ENCODE peak calls at places on chromosomes 5 and 9, in seven cellular contexts. F, R, W, Q, L, J and D are unnamed samples.

GRCh38 chr9:136665111-136665703 is 2.5 kb downstream of the EGFL7 start:
- DNase-seq in F (peak), J (peak), R (no peak), L (no peak), Q (no peak), W (no peak), D (no peak)

GRCh38 chr9:107213561-107214028 is 69.5 kb upstream of the RAD23B start:
- DNase-seq in F (no peak), W (no peak), L (no peak), Q (peak), J (peak), R (no peak), D (peak)

GRCh38 chr9:17272510-17272909 is 137.7 kb downstream of the CNTLN start:
- DNase-seq in L (no peak), J (no peak), R (no peak), W (no peak), F (no peak), Q (no peak), D (no peak)

GRCh38 chr9:137589441-137590122 is 730 bp downstream of the ZMYND19 start:
- DNase-seq in J (peak), R (no peak), F (peak), L (no peak), Q (no peak), W (no peak), D (no peak)

GRCh38 chr9:93231121-93231694 is 47.3 kb downstream of the WNK2 start:
- DNase-seq in R (peak), J (no peak), W (peak), L (no peak), Q (no peak), F (no peak), D (no peak)

GRCh38 chr9:89614319-89614892 is 9.6 kb downstream of the GADD45G start:
- DNase-seq in R (no peak), W (no peak), L (no peak), Q (no peak), J (peak), F (no peak), D (no peak)

GRCh38 chr9:114836769-114837168 is 30.9 kb upstream of the TNFSF15 start:
- DNase-seq in R (no peak), F (no peak), J (peak), L (no peak), Q (no peak), W (no peak), D (no peak)

GRCh38 chr9:129868571-129869486 is 33.6 kb downstream of the USP20 start:
- DNase-seq in W (no peak), F (no peak), R (peak), J (no peak), Q (peak), L (no peak), D (no peak)

GRCh38 chr5:113378960-113379541 is 55.7 kb downstream of the TSSK1B start:
- DNase-seq in J (no peak), F (peak), R (peak), Q (no peak), L (peak), W (peak), D (peak)

GRCh38 chr5:145938699-145939531 is 2.5 kb downstream of the SH3RF2 start:
- DNase-seq in J (peak), Q (no peak), R (no peak), L (no peak), W (no peak), F (no peak), D (no peak)

GRCh38 chr5:133324058-133324457 is 272.2 kb downstream of the HSPA4 start:
- DNase-seq in L (no peak), Q (no peak), F (no peak), J (no peak), R (no peak), W (no peak), D (no peak)

GRCh38 chr5:76312783-76313182 is 90.3 kb upstream of the IQGAP2 start:
- DNase-seq in L (no peak), R (no peak), W (no peak), F (no peak), J (no peak), Q (no peak), D (no peak)

GRCh38 chr9:74066128-74066527 is 431.0 kb upstream of the RORB start:
- DNase-seq in J (no peak), W (no peak), R (no peak), Q (no peak), F (no peak), L (no peak), D (no peak)

GRCh38 chr9:136345281-136346156 is 18.0 kb downstream of the DNLZ start:
- DNase-seq in J (peak), W (no peak), F (peak), L (peak), R (peak), Q (no peak), D (peak)

GRCh38 chr9:72753261-72753893 is 199.5 kb downstream of the ALDH1A1 start:
- DNase-seq in Q (no peak), J (peak), F (no peak), L (no peak), R (no peak), W (no peak), D (peak)

GRCh38 chr5:37889612-37890317 is 49.9 kb upstream of the GDNF start:
- DNase-seq in W (peak), L (no peak), R (no peak), F (no peak), J (peak), Q (no peak), D (peak)

GRCh38 chr9:85527331-85528015 is 214.3 kb downstream of the AGTPBP1 start:
- DNase-seq in W (no peak), L (no peak), F (no peak), Q (no peak), J (no peak), R (no peak), D (no peak)

GRCh38 chr9:11319477-11320060 is 706.8 kb upstream of the PTPRD start:
- DNase-seq in R (no peak), J (peak), F (peak), W (peak), L (no peak), Q (no peak), D (peak)

GRCh38 chr5:73796164-73797141 is 170.5 kb downstream of the ARHGEF28 start:
- DNase-seq in J (peak), L (peak), W (peak), R (no peak), F (no peak), Q (peak), D (peak)

GRCh38 chr5:158802941-158803341 is 296.8 kb downstream of the EBF1 start:
- DNase-seq in L (no peak), W (no peak), F (no peak), Q (no peak), J (peak), R (no peak), D (peak)

GRCh38 chr9:125912261-125912660 is 165.1 kb downstream of the PBX3 start:
- DNase-seq in L (no peak), Q (no peak), J (no peak), W (no peak), F (no peak), R (no peak), D (no peak)

GRCh38 chr5:80114856-80115255 is 79.7 kb downstream of the THBS4 start:
- DNase-seq in R (peak), Q (no peak), F (no peak), W (no peak), J (no peak), L (no peak), D (no peak)

GRCh38 chr9:135906291-135907005 is 898 bp downstream of the CAMSAP1 start:
- DNase-seq in Q (no peak), F (no peak), J (peak), L (peak), W (no peak), R (peak), D (peak)

GRCh38 chr5:96595300-96596090 is 66.7 kb upstream of the CAST start:
- DNase-seq in Q (no peak), F (peak), W (no peak), L (no peak), R (no peak), J (no peak), D (no peak)

GRCh38 chr9:68643901-68644809 is 60.9 kb upstream of the PIP5K1B start:
- DNase-seq in L (no peak), Q (peak), F (peak), R (no peak), W (no peak), J (no peak), D (no peak)

GRCh38 chr5:176985516-176985915 is 21.1 kb downstream of the UIMC1 start:
- DNase-seq in F (no peak), R (no peak), Q (no peak), J (no peak), L (no peak), W (no peak), D (no peak)

GRCh38 chr9:110847661-110848060 is 179.1 kb downstream of the MUSK start:
- DNase-seq in L (no peak), F (no peak), Q (no peak), R (no peak), W (no peak), J (peak), D (no peak)

DNA sequence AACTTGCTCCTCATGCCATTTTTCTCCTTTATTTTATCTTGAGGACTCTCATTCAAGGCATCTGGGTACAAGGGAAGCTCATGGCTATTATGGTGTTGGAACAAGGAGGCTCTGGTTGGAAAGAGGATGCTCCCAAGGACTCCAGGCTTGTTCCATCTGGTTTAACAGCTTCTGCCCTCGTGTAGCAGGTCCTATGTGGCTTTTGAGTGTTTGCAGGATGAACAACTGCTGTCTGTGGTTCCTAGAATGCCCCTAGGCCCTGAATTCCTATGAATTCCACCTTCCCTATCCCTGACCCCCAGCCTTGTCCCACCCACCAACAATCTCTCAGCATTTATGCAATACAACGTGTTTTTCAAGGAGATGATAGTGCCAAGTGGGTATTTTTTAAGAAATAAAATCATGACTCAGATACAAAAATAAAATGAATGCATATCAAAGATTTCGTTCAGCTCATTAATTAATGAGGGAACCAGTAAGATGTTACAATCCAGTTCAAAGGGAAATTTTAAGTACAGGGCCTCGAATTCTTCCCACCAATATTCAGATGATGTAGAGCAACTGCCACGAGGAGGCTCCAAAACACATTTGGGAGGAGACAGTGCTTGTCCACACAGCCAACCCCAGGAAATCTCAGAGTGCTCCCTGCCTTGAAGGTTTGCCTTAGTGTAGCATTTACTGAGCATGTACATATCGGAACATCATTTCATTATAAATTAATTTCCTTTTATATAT is 182.0 kb downstream of the MUSK start:
- DNase-seq in W (no peak), R (no peak), L (no peak), F (no peak), J (no peak), Q (no peak), D (no peak)
- TF ChIP-seq CTCF in W (no peak), R (no peak), L (no peak), F (no peak), J (no peak), Q (no peak), D (no peak)

GRCh38 chr9:91951944-91952520 is 2.0 kb upstream of the ROR2 start:
- DNase-seq in Q (no peak), F (no peak), R (no peak), J (no peak), W (peak), L (no peak), D (no peak)

GRCh38 chr9:91958179-91958578 is 8.2 kb upstream of the ROR2 start:
- DNase-seq in W (no peak), Q (no peak), R (no peak), L (no peak), J (no peak), F (no peak), D (no peak)

GRCh38 chr9:91949946-91950664 is at the start of gene ROR2:
- DNase-seq in Q (peak), J (peak), R (peak), L (peak), W (peak), F (peak), D (peak)

GRCh38 chr9:91953723-91954122 is 3.7 kb upstream of the ROR2 start:
- DNase-seq in R (no peak), J (no peak), W (no peak), L (no peak), Q (no peak), F (no peak), D (no peak)

DNA sequence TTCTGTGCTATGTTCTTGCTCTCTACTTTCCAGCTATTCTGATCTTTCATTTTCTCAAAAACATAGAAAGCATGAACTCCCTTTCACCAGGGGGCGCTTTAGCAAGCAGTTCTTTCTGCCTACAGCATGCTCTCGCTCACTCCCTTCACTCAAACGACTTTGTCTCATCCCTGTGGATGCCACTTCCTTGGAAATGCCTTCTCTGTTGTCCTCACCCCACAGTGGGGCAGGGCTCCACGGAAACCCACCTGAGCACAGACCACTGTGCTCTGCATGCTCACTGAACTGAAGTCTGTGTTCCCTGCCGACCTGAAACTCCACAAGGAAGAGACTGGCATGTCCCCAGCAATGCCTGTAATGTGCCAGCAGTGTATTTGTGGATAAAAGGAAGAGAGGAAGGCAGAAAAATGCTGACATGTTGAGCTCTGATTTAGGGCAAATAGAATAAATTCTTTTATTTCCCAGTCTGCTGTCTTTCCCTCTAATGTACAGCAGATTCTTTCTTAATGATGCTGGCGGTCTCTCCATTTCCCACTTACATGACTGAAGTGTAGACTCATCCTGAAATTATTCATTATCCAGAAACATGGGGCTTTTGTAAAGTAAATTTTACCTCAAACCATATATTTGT is 4.9 kb upstream of the ROR2 start:
- DNase-seq in J (peak), F (peak), R (peak), W (peak), Q (no peak), L (peak), D (peak)
- TF ChIP-seq CTCF in J (peak), F (peak), R (peak), W (peak), Q (peak), L (peak), D (peak)

GRCh38 chr5:50439221-50439620 is 1.9 kb downstream of the EMB start:
- DNase-seq in W (no peak), R (no peak), F (no peak), L (no peak), J (no peak), Q (no peak), D (no peak)

GRCh38 chr5:50441479-50441815 is 359 bp upstream of the EMB start:
- DNase-seq in L (no peak), R (no peak), F (no peak), W (no peak), J (no peak), Q (no peak), D (peak)

GRCh38 chr5:50435131-50435530 is 6.0 kb downstream of the EMB start:
- DNase-seq in J (no peak), Q (no peak), R (no peak), W (no peak), L (no peak), F (no peak), D (no peak)

GRCh38 chr5:50445281-50445949 is 4.3 kb upstream of the EMB start:
- DNase-seq in J (no peak), R (peak), W (peak), F (no peak), Q (peak), L (no peak), D (no peak)

GRCh38 chr5:50440651-50441478 is at the start of gene EMB:
- DNase-seq in F (peak), W (peak), R (peak), L (peak), Q (peak), J (peak), D (peak)
- TF ChIP-seq CTCF in F (no peak), W (peak), R (no peak), L (no peak), Q (peak), J (no peak), D (no peak)

DNA sequence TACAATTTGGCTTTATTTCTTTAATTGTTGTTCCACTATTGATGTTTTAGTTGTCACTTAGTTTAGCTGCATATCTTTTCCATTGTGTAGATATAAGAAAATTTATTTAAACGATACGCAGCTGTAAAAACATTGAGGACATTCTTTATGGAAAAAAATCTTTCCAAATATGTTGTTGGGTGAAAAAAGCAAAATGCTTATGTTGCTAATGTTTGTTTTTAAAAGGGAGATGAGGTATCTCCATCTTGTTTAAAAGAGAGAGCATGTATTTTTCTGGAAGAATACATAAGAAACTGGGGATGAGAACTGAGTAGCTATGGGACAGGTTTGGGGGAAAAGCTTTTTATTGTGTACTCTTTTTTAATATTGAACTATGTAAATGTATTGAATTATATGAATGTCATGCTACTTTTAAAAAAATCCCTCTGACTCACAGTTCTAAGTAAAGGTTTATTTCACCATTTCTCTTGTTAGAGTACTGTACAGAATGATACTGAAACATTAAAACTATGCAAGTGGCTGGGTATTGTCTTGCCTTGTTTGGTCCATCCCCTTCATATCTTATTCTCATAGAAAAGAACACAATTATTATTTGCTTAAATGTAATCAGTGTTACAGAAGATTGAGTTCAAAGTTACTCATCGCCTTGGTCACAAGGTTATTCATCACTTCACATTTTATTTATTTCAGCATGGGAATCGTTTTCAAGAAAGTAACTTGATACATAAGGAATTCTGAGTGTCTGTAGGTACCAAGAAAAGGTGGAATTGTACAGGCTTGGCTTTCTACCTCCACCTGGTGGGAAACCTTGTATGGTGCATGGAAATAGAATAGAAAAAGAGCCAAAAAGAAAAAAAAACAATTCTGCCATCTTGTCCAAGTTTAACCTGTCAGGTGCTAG is 85.8 kb downstream of the RIC1 start:
- DNase-seq in F (peak), Q (no peak), J (peak), W (no peak), R (no peak), L (no peak), D (peak)
- TF ChIP-seq CTCF in F (peak), Q (no peak), J (peak), W (no peak), R (no peak), L (no peak), D (peak)

GRCh38 chr9:98409637-98410173 is 154.3 kb upstream of the TBC1D2 start:
- DNase-seq in R (no peak), J (no peak), Q (no peak), W (no peak), F (no peak), L (no peak), D (no peak)

GRCh38 chr9:98410185-98410697 is 154.8 kb upstream of the TBC1D2 start:
- DNase-seq in R (no peak), Q (no peak), F (peak), J (peak), W (peak), L (no peak), D (peak)

GRCh38 chr9:98415782-98416181 is 160.3 kb upstream of the TBC1D2 start:
- DNase-seq in R (no peak), F (no peak), Q (no peak), W (no peak), J (no peak), L (no peak), D (no peak)

GRCh38 chr9:98416294-98416693 is 160.8 kb upstream of the TBC1D2 start:
- DNase-seq in L (no peak), J (no peak), R (no peak), F (peak), Q (no peak), W (no peak), D (no peak)

DNA sequence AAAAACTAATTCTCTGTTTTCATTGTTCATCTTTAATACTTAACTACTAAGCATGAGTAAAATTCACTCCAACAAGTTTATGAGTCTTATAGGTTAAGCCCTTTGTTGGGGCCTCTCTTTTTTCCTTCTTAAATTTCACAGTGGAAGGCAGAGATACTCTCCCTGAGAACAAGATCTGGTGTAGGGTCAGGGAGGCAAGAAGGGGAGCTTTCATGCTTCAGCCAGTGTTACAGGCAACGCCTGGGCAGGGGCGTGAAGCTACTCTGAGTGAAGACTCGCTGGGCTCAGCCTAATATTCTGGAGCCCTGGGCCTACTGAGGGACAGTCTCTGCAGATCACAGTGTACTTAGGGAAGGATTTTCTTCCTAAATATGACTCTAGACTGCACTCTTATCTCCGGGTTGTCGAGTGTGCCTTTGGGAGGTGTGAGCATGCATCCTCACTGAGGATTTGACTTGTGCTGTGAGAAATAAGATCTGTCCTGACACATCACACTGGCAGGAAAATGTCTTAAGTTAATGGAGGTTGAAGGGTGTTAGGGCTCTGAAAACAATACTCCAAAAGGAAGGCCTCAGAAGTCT is 156.6 kb upstream of the TBC1D2 start:
- DNase-seq in Q (no peak), R (no peak), L (no peak), W (no peak), J (no peak), F (no peak), D (no peak)
- TF ChIP-seq CTCF in Q (no peak), R (no peak), L (no peak), W (no peak), J (no peak), F (no peak), D (no peak)

DNA sequence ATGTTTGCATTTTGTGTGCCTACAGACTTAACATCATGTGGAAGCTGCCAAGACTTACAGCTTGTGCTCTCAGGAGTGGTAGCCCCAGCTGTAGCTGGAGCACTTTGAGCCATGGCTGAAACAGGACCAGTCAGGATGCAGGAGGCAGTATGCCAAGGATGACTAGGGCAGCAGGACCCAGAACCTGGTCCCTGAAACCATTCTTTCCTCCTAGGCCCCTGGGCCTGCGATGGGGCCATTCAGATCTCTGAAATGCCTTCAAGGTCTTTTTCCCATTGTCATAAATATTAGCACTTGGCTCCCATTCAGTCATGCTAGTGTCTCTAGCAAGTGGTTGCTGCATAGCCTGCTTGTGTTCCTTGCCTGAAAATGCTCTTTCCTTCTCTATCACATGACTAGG is 29.6 kb upstream of the VLDLR start:
- DNase-seq in J (no peak), R (no peak), L (no peak), F (no peak), Q (no peak), W (no peak), D (no peak)
- TF ChIP-seq CTCF in J (no peak), R (no peak), L (no peak), F (no peak), Q (no peak), W (no peak), D (no peak)